ENCODE peak calls at places on chromosomes 1 and 21, in six cellular contexts. E, L, Z, R, N and J are unnamed samples.

GRCh38 chr1:207853372-207853757 is 57.6 kb downstream of the CD34 start:
- DNase-seq in E (no peak), L (no peak), Z (no peak), R (no peak), N (no peak), J (peak; percentile 49)

GRCh38 chr1:243432136-243432535 is 176.3 kb downstream of the SDCCAG8 start:
- DNase-seq in E (no peak), L (no peak), Z (no peak), R (no peak), N (no peak), J (no peak)

GRCh38 chr1:199273837-199274379 is 635.1 kb downstream of the PTPRC start:
- DNase-seq in E (peak; percentile 54), L (peak; percentile 23), Z (peak; percentile 21), R (peak; percentile 32), N (no peak), J (peak; percentile 60)

GRCh38 chr1:110340207-110340468 is 961 bp downstream of the RBM15 start:
- DNase-seq in E (no peak), L (no peak), Z (no peak), R (no peak), N (peak; percentile 12), J (no peak)

GRCh38 chr1:25190260-25190659 is 42.0 kb downstream of the SYF2 start:
- DNase-seq in E (no peak), L (no peak), Z (no peak), R (no peak), N (no peak), J (no peak)

GRCh38 chr1:160101037-160101716 is 2.8 kb upstream of the IGSF8 start:
- DNase-seq in E (peak; percentile 73), L (no peak), Z (no peak), R (peak; percentile 48), N (peak; percentile 75), J (peak; percentile 86)

GRCh38 chr1:164576311-164577271 is 17.6 kb downstream of the PBX1 start:
- DNase-seq in E (no peak), L (peak; percentile 64), Z (no peak), R (peak; percentile 83), N (no peak), J (peak; percentile 77)

GRCh38 chr1:220900842-220901241 is 21.6 kb downstream of the HLX start:
- DNase-seq in E (no peak), L (no peak), Z (no peak), R (no peak), N (no peak), J (no peak)

GRCh38 chr1:23696335-23696989 is 4.9 kb downstream of the RPL11 start:
- DNase-seq in E (no peak), L (no peak), Z (no peak), R (no peak), N (no peak), J (no peak)

GRCh38 chr21:23398726-23399125 is 2208.6 kb downstream of the MRPL39 start:
- DNase-seq in E (no peak), L (no peak), Z (no peak), R (no peak), N (no peak), J (no peak)

GRCh38 chr1:237953238-237953637 is 62.5 kb upstream of the ZP4 start:
- DNase-seq in E (no peak), L (no peak), Z (no peak), R (no peak), N (no peak), J (no peak)

GRCh38 chr1:234743866-234744581 is 134.0 kb upstream of the IRF2BP2 start:
- DNase-seq in E (peak; percentile 31), L (no peak), Z (no peak), R (peak; percentile 91), N (no peak), J (peak; percentile 67)

GRCh38 chr1:67560580-67561285 is 124.3 kb upstream of the GADD45A start:
- DNase-seq in E (no peak), L (no peak), Z (no peak), R (no peak), N (no peak), J (peak; percentile 50)

GRCh38 chr1:235075121-235075954 is 53.3 kb downstream of the TOMM20 start:
- DNase-seq in E (peak; percentile 84), L (peak; percentile 78), Z (peak; percentile 88), R (peak; percentile 92), N (peak; percentile 72), J (no peak)

GRCh38 chr1:19083081-19083480 is 126.6 kb upstream of the IFFO2 start:
- DNase-seq in E (no peak), L (no peak), Z (peak; percentile 64), R (peak; percentile 61), N (no peak), J (no peak)

GRCh38 chr1:7580923-7581753 is 190.0 kb upstream of the VAMP3 start:
- DNase-seq in E (no peak), L (no peak), Z (no peak), R (no peak), N (no peak), J (no peak)

GRCh38 chr1:162612606-162613400 is 19.5 kb upstream of the DDR2 start:
- DNase-seq in E (peak; percentile 46), L (no peak), Z (no peak), R (peak; percentile 18), N (no peak), J (no peak)

GRCh38 chr1:234602334-234603220 is 7.4 kb downstream of the IRF2BP2 start:
- DNase-seq in E (peak; percentile 90), L (peak; percentile 86), Z (peak; percentile 94), R (peak; percentile 96), N (peak; percentile 26), J (peak; percentile 67)